ENCODE peak calls at places on chromosomes 11 and 22, in six cellular contexts. V, S, D, L, Y and E are unnamed samples.

GRCh38 chr11:60862171-60862570 is 5.2 kb upstream of the ZP1 start:
- DNase-seq in S (no peak), L (no peak), D (no peak), Y (no peak), V (no peak), E (no peak)

GRCh38 chr11:122487669-122488068 is 167.9 kb upstream of the UBASH3B start:
- DNase-seq in V (no peak), S (no peak), L (no peak), Y (no peak), D (no peak), E (no peak)

GRCh38 chr11:1193326-1194230 is 29.3 kb upstream of the MUC5B start:
- DNase-seq in D (peak), S (no peak), Y (no peak), V (no peak), L (no peak), E (no peak)

GRCh38 chr11:123375832-123376231 is 54.2 kb upstream of the GRAMD1B start:
- DNase-seq in Y (no peak), V (no peak), L (no peak), D (no peak), S (no peak), E (no peak)

GRCh38 chr11:16933756-16934603 is 80.2 kb downstream of the PLEKHA7 start:
- DNase-seq in D (no peak), Y (no peak), L (no peak), V (no peak), S (no peak), E (peak)

GRCh38 chr11:9065614-9066431 is 25.6 kb downstream of the SCUBE2 start:
- DNase-seq in Y (peak), D (no peak), V (peak), S (no peak), L (no peak), E (peak)

GRCh38 chr11:88421530-88421929 is 84.0 kb upstream of the CTSC start:
- DNase-seq in Y (peak), D (no peak), L (no peak), V (peak), S (no peak), E (peak)

GRCh38 chr11:61429346-61429690 is 457 bp downstream of the CPSF7 start:
- DNase-seq in Y (peak), V (peak), L (peak), S (peak), D (peak), E (peak)

GRCh38 chr22:19761500-19762314 is 1.1 kb downstream of the TBX1 start:
- DNase-seq in L (no peak), S (no peak), V (no peak), Y (no peak), D (no peak), E (peak)

GRCh38 chr22:27226666-27227065 is 569.3 kb downstream of the MIAT start:
- DNase-seq in D (no peak), L (no peak), Y (no peak), V (peak), S (no peak), E (peak)

GRCh38 chr22:17920145-17920605 is 104.2 kb downstream of the MICAL3 start:
- DNase-seq in V (peak), L (no peak), Y (peak), D (peak), S (no peak), E (peak)

GRCh38 chr11:36048496-36049247 is 104.8 kb downstream of the LDLRAD3 start:
- DNase-seq in V (peak), Y (no peak), L (no peak), S (no peak), D (no peak), E (peak)

GRCh38 chr22:25976346-25976745 is 192.9 kb upstream of the SEZ6L start:
- DNase-seq in D (no peak), L (no peak), S (no peak), Y (no peak), V (no peak), E (no peak)

GRCh38 chr22:49350441-49351121 is 477.1 kb downstream of the BRD1 start:
- DNase-seq in V (no peak), S (no peak), Y (no peak), D (peak), L (no peak), E (no peak)

GRCh38 chr11:43392713-43393112 is 34.0 kb downstream of the TTC17 start:
- DNase-seq in S (no peak), Y (no peak), L (no peak), D (no peak), V (no peak), E (no peak)

GRCh38 chr11:115606223-115607220 is 102.3 kb upstream of the CADM1 start:
- DNase-seq in Y (no peak), S (no peak), V (peak), D (no peak), L (no peak), E (peak)

GRCh38 chr11:72753341-72754148 is 1.3 kb upstream of the ARAP1 start:
- DNase-seq in S (no peak), Y (no peak), V (no peak), L (no peak), D (no peak), E (no peak)

GRCh38 chr11:134266440-134266839 is 9.7 kb upstream of the GLB1L3 start:
- DNase-seq in Y (no peak), V (no peak), L (no peak), D (no peak), S (no peak), E (no peak)

GRCh38 chr11:65575568-65576231 is at the start of gene EHBP1L1:
- DNase-seq in D (no peak), V (peak), S (no peak), L (no peak), Y (no peak), E (peak)
- H3K18ac ChIP-seq in D (no peak), V (peak), S (peak), L (no peak), Y (peak), E (peak)

GRCh38 chr11:111548542-111548941 is 8.0 kb downstream of the LAYN start:
- DNase-seq in Y (no peak), S (no peak), D (no peak), V (peak), L (no peak), E (no peak)
- H3K27ac ChIP-seq in Y (no peak), S (no peak), D (no peak), V (peak), L (no peak), E (no peak)

GRCh38 chr22:39174498-39175120 is 22.1 kb upstream of the CBX7 start:
- DNase-seq in S (peak), L (peak), V (peak), Y (peak), D (peak), E (peak)
- H4K91ac ChIP-seq in S (no peak), L (peak), V (peak), Y (peak), D (peak), E (peak)

GRCh38 chr22:29580200-29580810 is 608 bp downstream of the NIPSNAP1 start:
- DNase-seq in V (no peak), Y (no peak), L (no peak), D (peak), S (no peak), E (peak)
- H3K18ac ChIP-seq in V (no peak), Y (peak), L (peak), D (peak), S (peak), E (peak)

DNA sequence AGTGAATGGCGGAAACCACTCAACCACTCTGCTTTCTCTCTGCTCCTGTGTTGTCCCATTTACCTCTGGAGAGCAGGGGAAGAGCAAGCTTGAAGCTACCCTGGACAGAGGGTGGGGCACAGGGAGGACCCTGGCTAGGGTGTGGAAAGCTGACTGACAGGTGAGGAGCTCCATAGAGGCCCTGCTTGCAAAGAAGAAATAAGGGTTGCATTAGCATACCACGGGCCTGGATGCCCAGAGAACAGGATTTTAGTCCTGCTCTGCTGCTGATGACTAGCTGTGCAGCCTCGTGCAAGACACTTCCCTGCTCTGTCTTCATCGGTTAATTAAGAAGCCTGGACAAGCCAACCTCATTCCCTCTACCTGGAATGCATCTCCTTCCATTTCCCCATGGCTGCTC is 135.0 kb downstream of the BUD13 start:
- DNase-seq in V (no peak), S (no peak), D (no peak), L (no peak), Y (no peak), E (no peak)
- H3K27ac ChIP-seq in V (no peak), S (no peak), D (no peak), L (no peak), Y (no peak), E (no peak)